ENCODE peak calls at places on chromosome 10, in eight cellular contexts. One of them, this sample, is unnamed.

GRCh38 chr10:72419241-72419640 is 64.5 kb upstream of the DNAJB12 start:
- DNase-seq in left lung: no peak
- DNase-seq in progenitor cell of endocrine pancreas: no peak
- DNase-seq in OCI-LY7: no peak
- DNase-seq in right lobe of liver: no peak
- DNase-seq in MCF 10A: no peak
- DNase-seq in endothelial cell: no peak
- DNase-seq in IMR-90: no peak
- DNase-seq in this sample: no peak

GRCh38 chr10:75226656-75227055 is 9.1 kb downstream of the COMTD1 start:
- DNase-seq in MCF 10A: no peak
- DNase-seq in endothelial cell: no peak
- DNase-seq in OCI-LY7: no peak
- DNase-seq in progenitor cell of endocrine pancreas: no peak
- DNase-seq in right lobe of liver: no peak
- DNase-seq in left lung: no peak
- DNase-seq in IMR-90: no peak
- DNase-seq in this sample: peak

GRCh38 chr10:103569877-103570276 is 76.4 kb downstream of the NEURL1 start:
- DNase-seq in left lung: no peak
- DNase-seq in progenitor cell of endocrine pancreas: no peak
- DNase-seq in IMR-90: no peak
- DNase-seq in endothelial cell: no peak
- DNase-seq in right lobe of liver: no peak
- DNase-seq in OCI-LY7: no peak
- DNase-seq in MCF 10A: no peak
- DNase-seq in this sample: no peak

GRCh38 chr10:28180654-28181053 is 122.2 kb downstream of the MPP7 start:
- DNase-seq in endothelial cell: no peak
- DNase-seq in MCF 10A: no peak
- DNase-seq in OCI-LY7: peak
- DNase-seq in progenitor cell of endocrine pancreas: no peak
- DNase-seq in left lung: no peak
- DNase-seq in right lobe of liver: no peak
- DNase-seq in IMR-90: peak
- DNase-seq in this sample: no peak

GRCh38 chr10:112624546-112625048 is 177.6 kb downstream of the VTI1A start:
- DNase-seq in MCF 10A: no peak
- DNase-seq in left lung: no peak
- DNase-seq in OCI-LY7: no peak
- DNase-seq in endothelial cell: no peak
- DNase-seq in right lobe of liver: no peak
- DNase-seq in IMR-90: no peak
- DNase-seq in progenitor cell of endocrine pancreas: no peak
- DNase-seq in this sample: no peak

GRCh38 chr10:17273403-17273802 is 45.4 kb downstream of the VIM start:
- DNase-seq in endothelial cell: no peak
- DNase-seq in right lobe of liver: no peak
- DNase-seq in OCI-LY7: no peak
- DNase-seq in IMR-90: peak
- DNase-seq in left lung: no peak
- DNase-seq in MCF 10A: peak
- DNase-seq in progenitor cell of endocrine pancreas: no peak
- DNase-seq in this sample: no peak

GRCh38 chr10:99682752-99683151 is 23.4 kb downstream of the ENTPD7 start:
- DNase-seq in right lobe of liver: no peak
- DNase-seq in OCI-LY7: peak
- DNase-seq in left lung: no peak
- DNase-seq in endothelial cell: no peak
- DNase-seq in IMR-90: no peak
- DNase-seq in progenitor cell of endocrine pancreas: no peak
- DNase-seq in MCF 10A: peak
- DNase-seq in this sample: no peak

GRCh38 chr10:94076325-94076841 is 82.7 kb downstream of the PLCE1 start:
- DNase-seq in right lobe of liver: no peak
- DNase-seq in MCF 10A: peak
- DNase-seq in left lung: no peak
- DNase-seq in IMR-90: peak
- DNase-seq in OCI-LY7: no peak
- DNase-seq in progenitor cell of endocrine pancreas: no peak
- DNase-seq in endothelial cell: no peak
- DNase-seq in this sample: no peak

GRCh38 chr10:85430991-85431390 is 935.6 kb downstream of the GRID1 start:
- DNase-seq in right lobe of liver: no peak
- DNase-seq in IMR-90: no peak
- DNase-seq in progenitor cell of endocrine pancreas: no peak
- DNase-seq in MCF 10A: no peak
- DNase-seq in endothelial cell: no peak
- DNase-seq in OCI-LY7: no peak
- DNase-seq in left lung: no peak
- DNase-seq in this sample: no peak

GRCh38 chr10:132449051-132449825 is 52.2 kb downstream of the PWWP2B start:
- DNase-seq in progenitor cell of endocrine pancreas: no peak
- DNase-seq in OCI-LY7: peak
- DNase-seq in left lung: peak
- DNase-seq in IMR-90: no peak
- DNase-seq in right lobe of liver: peak
- DNase-seq in MCF 10A: peak
- DNase-seq in endothelial cell: no peak
- DNase-seq in this sample: no peak

GRCh38 chr10:4241724-4242345 is 456.8 kb upstream of the KLF6 start:
- DNase-seq in progenitor cell of endocrine pancreas: no peak
- DNase-seq in OCI-LY7: no peak
- DNase-seq in left lung: no peak
- DNase-seq in MCF 10A: no peak
- DNase-seq in right lobe of liver: no peak
- DNase-seq in endothelial cell: peak
- DNase-seq in IMR-90: peak
- DNase-seq in this sample: no peak

GRCh38 chr10:110460111-110460809 is 37.4 kb upstream of the DUSP5 start:
- DNase-seq in IMR-90: peak
- DNase-seq in left lung: no peak
- DNase-seq in endothelial cell: no peak
- DNase-seq in progenitor cell of endocrine pancreas: no peak
- DNase-seq in right lobe of liver: peak
- DNase-seq in MCF 10A: peak
- DNase-seq in OCI-LY7: peak
- DNase-seq in this sample: no peak

GRCh38 chr10:79178614-79179403 is 110.0 kb downstream of the ZMIZ1 start:
- DNase-seq in left lung: peak
- DNase-seq in endothelial cell: peak
- DNase-seq in MCF 10A: no peak
- DNase-seq in OCI-LY7: no peak
- DNase-seq in progenitor cell of endocrine pancreas: no peak
- DNase-seq in right lobe of liver: no peak
- DNase-seq in IMR-90: peak
- DNase-seq in this sample: no peak
- TF ChIP-seq CTCF in left lung: no peak
- TF ChIP-seq CTCF in endothelial cell: no peak
- TF ChIP-seq CTCF in MCF 10A: no peak
- TF ChIP-seq CTCF in OCI-LY7: no peak
- TF ChIP-seq CTCF in progenitor cell of endocrine pancreas: no peak
- TF ChIP-seq CTCF in right lobe of liver: no peak
- TF ChIP-seq CTCF in IMR-90: peak
- TF ChIP-seq CTCF in this sample: no peak

GRCh38 chr10:88908194-88908593 is 28.1 kb downstream of the STAMBPL1 start:
- DNase-seq in endothelial cell: no peak
- DNase-seq in OCI-LY7: no peak
- DNase-seq in progenitor cell of endocrine pancreas: no peak
- DNase-seq in left lung: no peak
- DNase-seq in IMR-90: no peak
- DNase-seq in right lobe of liver: no peak
- DNase-seq in MCF 10A: no peak
- DNase-seq in this sample: no peak
- TF ChIP-seq CTCF in endothelial cell: no peak
- TF ChIP-seq CTCF in OCI-LY7: no peak
- TF ChIP-seq CTCF in progenitor cell of endocrine pancreas: no peak
- TF ChIP-seq CTCF in left lung: no peak
- TF ChIP-seq CTCF in IMR-90: no peak
- TF ChIP-seq CTCF in right lobe of liver: no peak
- TF ChIP-seq CTCF in MCF 10A: no peak
- TF ChIP-seq CTCF in this sample: no peak

DNA sequence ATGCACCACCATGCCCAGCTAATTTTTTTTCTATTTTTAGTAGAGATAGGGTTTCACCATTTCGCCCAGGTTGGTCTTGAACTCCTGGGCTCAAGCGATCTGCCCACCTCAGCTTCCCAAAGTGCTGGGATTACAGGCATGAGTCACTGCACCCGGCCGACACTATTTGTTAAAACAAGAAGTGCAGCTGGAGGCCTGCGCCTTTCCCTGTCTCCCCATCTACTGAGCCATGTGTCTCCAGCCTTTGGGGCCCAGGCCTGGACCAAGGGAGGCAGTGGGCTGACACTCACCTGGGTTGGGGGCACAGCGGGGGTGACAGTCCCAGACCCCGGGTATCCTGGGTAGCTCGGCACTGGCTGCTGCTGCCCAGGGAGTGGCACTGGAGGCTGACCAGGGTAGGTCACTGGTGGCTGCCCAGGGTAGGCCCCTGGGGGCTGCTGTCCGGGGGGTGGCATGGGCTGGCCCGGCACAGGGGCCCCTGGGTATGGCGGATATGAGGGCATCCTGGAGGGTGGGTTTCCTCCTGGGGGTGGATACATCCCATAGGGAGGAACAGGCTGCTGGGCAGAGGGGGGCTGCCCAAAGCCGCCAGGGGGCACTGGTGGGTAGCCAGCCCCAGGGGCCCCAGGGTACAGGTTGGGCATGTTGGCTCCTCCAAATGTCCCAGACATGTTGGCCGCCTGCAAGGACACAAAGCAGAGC is 36.3 kb downstream of the PLAC9 start:
- DNase-seq in MCF 10A: no peak
- DNase-seq in endothelial cell: peak
- DNase-seq in right lobe of liver: no peak
- DNase-seq in OCI-LY7: peak
- DNase-seq in progenitor cell of endocrine pancreas: no peak
- DNase-seq in IMR-90: peak
- DNase-seq in left lung: no peak
- DNase-seq in this sample: peak
- TF ChIP-seq CTCF in MCF 10A: peak
- TF ChIP-seq CTCF in endothelial cell: peak
- TF ChIP-seq CTCF in right lobe of liver: peak
- TF ChIP-seq CTCF in OCI-LY7: peak
- TF ChIP-seq CTCF in progenitor cell of endocrine pancreas: peak
- TF ChIP-seq CTCF in IMR-90: no peak
- TF ChIP-seq CTCF in left lung: no peak
- TF ChIP-seq CTCF in this sample: peak

DNA sequence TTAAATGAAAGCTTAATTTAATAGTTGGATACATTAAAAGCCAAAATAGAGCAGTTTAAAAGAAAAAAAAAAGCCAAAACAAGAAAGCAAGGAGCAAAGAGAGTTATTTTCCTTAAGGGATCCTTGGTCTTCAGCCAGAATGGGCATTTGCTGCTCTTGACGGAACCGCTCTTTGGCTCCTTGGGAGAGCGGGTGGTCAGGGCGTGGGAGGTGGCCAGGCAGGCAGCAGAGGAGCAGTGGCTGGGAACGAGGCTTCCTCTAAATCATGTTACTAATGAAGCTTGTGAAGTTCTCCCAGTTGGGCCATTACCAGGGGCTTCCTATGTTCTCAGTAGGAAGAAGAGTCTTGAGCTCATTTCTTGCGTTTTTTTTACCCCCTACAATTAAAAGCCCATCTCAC is 116.5 kb downstream of the DOCK1 start:
- DNase-seq in OCI-LY7: no peak
- DNase-seq in IMR-90: no peak
- DNase-seq in progenitor cell of endocrine pancreas: no peak
- DNase-seq in right lobe of liver: no peak
- DNase-seq in left lung: no peak
- DNase-seq in MCF 10A: no peak
- DNase-seq in endothelial cell: no peak
- DNase-seq in this sample: no peak
- TF ChIP-seq CTCF in OCI-LY7: no peak
- TF ChIP-seq CTCF in IMR-90: no peak
- TF ChIP-seq CTCF in progenitor cell of endocrine pancreas: no peak
- TF ChIP-seq CTCF in right lobe of liver: no peak
- TF ChIP-seq CTCF in left lung: no peak
- TF ChIP-seq CTCF in MCF 10A: no peak
- TF ChIP-seq CTCF in endothelial cell: no peak
- TF ChIP-seq CTCF in this sample: no peak